ENCODE peak calls at places on chromosomes 4 and X, in four cellular contexts. V is tibial artery; G is thoracic aorta; J is naive thymus-derived CD4-positive, alpha-beta T cell. N is an unnamed sample. For H3K4me1, the result is how much of the 10 kb centered on the place peaks cover.

GRCh38 chrX:25810202-25810601 is 327.9 kb upstream of the MAGEB18 start:
- DNase-seq in V (no peak), G (no peak), J (no peak), N (peak)

GRCh38 chrX:134692990-134693389 is 34.7 kb upstream of the PLAC1 start:
- DNase-seq in V (no peak), G (no peak), J (no peak), N (no peak)

GRCh38 chrX:73556159-73556558 is 6.8 kb upstream of the CHIC1 start:
- DNase-seq in V (no peak), G (no peak), J (no peak), N (no peak)

GRCh38 chr4:169070895-169071218 is 60.8 kb upstream of the CBR4 start:
- DNase-seq in V (no peak), G (no peak), J (no peak), N (no peak)

GRCh38 chr4:8238515-8239053 is 31.0 kb upstream of the HTRA3 start:
- DNase-seq in V (no peak), G (no peak), J (no peak), N (peak)

GRCh38 chr4:115687356-115687755 is 573.9 kb upstream of the NDST4 start:
- DNase-seq in V (no peak), G (no peak), J (no peak), N (no peak)

GRCh38 chr4:91322961-91323360 is 980.8 kb upstream of the GRID2 start:
- DNase-seq in V (no peak), G (no peak), J (no peak), N (no peak)

GRCh38 chr4:55865228-55865806 is 11.9 kb downstream of the EXOC1 start:
- DNase-seq in V (no peak), G (no peak), J (no peak), N (no peak)

GRCh38 chr4:48944659-48945290 is 38.2 kb upstream of the OCIAD2 start:
- DNase-seq in V (no peak), G (no peak), J (peak), N (no peak)

GRCh38 chr4:25031077-25031606 is 396 bp upstream of the LGI2 start:
- DNase-seq in V (peak), G (no peak), J (no peak), N (peak)

GRCh38 chr4:180500146-180500545 is 1743.1 kb upstream of the TENM3 start:
- DNase-seq in V (no peak), G (no peak), J (no peak), N (no peak)

GRCh38 chr4:73573794-73574528 is 46.3 kb downstream of the RASSF6 start:
- DNase-seq in V (no peak), G (no peak), J (peak), N (peak)

GRCh38 chr4:169397762-169398161 is 127.0 kb upstream of the SH3RF1 start:
- DNase-seq in V (no peak), G (no peak), J (no peak), N (peak)

GRCh38 chrX:46185923-46186810 is 359.1 kb downstream of the ZNF674 start:
- DNase-seq in V (no peak), G (no peak), J (no peak), N (no peak)

GRCh38 chr4:15186149-15186548 is 183.9 kb downstream of the CPEB2 start:
- DNase-seq in V (no peak), G (no peak), J (no peak), N (peak)

GRCh38 chrX:17521871-17522693 is 147.1 kb downstream of the NHS start:
- DNase-seq in V (no peak), G (no peak), J (no peak), N (peak)

GRCh38 chr4:10417720-10418119 is 39.5 kb downstream of the ZNF518B start:
- DNase-seq in V (no peak), G (no peak), J (no peak), N (no peak)

GRCh38 chr4:88021824-88022223 is 14.4 kb downstream of the PKD2 start:
- DNase-seq in V (no peak), G (no peak), J (no peak), N (no peak)

GRCh38 chr4:1638873-1639272 is 45.2 kb downstream of the FAM53A start:
- DNase-seq in V (no peak), G (no peak), J (no peak), N (no peak)

GRCh38 chr4:1638272-1638598 is 45.9 kb downstream of the FAM53A start:
- DNase-seq in V (no peak), G (no peak), J (no peak), N (no peak)

GRCh38 chr4:1639299-1639868 is 44.7 kb downstream of the FAM53A start:
- DNase-seq in V (no peak), G (no peak), J (no peak), N (no peak)

GRCh38 chr4:1641671-1642070 is 42.4 kb downstream of the FAM53A start:
- DNase-seq in V (no peak), G (no peak), J (no peak), N (no peak)

GRCh38 chr4:1640110-1640509 is 44.0 kb downstream of the FAM53A start:
- DNase-seq in V (no peak), G (no peak), J (no peak), N (no peak)
- H3K4me3 ChIP-seq in V (no peak), G (no peak), J (no peak), N (no peak)

GRCh38 chr4:142402925-142403324 is 443.2 kb downstream of the INPP4B start:
- DNase-seq in V (no peak), G (no peak), J (no peak), N (peak)

GRCh38 chr4:142405021-142405991 is 440.8 kb downstream of the INPP4B start:
- DNase-seq in V (peak), G (peak), J (peak), N (peak)

GRCh38 chr4:142406051-142406549 is 440.0 kb downstream of the INPP4B start:
- DNase-seq in V (no peak), G (no peak), J (no peak), N (peak)

GRCh38 chr4:142402156-142402555 is 443.9 kb downstream of the INPP4B start:
- DNase-seq in V (no peak), G (no peak), J (no peak), N (peak)

GRCh38 chr4:142404191-142404611 is 441.9 kb downstream of the INPP4B start:
- DNase-seq in V (no peak), G (peak), J (no peak), N (no peak)
- H3K4me1 ChIP-seq in V (under half), G (under half), J (under half), N (under half)

GRCh38 chrX:152445926-152446325 is 5.2 kb downstream of the GABRA3 start:
- DNase-seq in V (no peak), G (no peak), J (no peak), N (no peak)

GRCh38 chrX:152444338-152444737 is 6.8 kb downstream of the GABRA3 start:
- DNase-seq in V (no peak), G (no peak), J (no peak), N (no peak)

GRCh38 chrX:152451731-152451980 is 541 bp upstream of the GABRA3 start:
- DNase-seq in V (no peak), G (no peak), J (no peak), N (no peak)

GRCh38 chrX:152450076-152450475 is 1.0 kb downstream of the GABRA3 start:
- DNase-seq in V (no peak), G (no peak), J (no peak), N (no peak)
- H3K4me3 ChIP-seq in V (no peak), G (no peak), J (no peak), N (no peak)

GRCh38 chr4:37816719-37817118 is 9.8 kb upstream of the PGM2 start:
- DNase-seq in V (no peak), G (no peak), J (no peak), N (no peak)
- H3K4me1 ChIP-seq in V (under half), G (under half), J (under half), N (under half)

DNA sequence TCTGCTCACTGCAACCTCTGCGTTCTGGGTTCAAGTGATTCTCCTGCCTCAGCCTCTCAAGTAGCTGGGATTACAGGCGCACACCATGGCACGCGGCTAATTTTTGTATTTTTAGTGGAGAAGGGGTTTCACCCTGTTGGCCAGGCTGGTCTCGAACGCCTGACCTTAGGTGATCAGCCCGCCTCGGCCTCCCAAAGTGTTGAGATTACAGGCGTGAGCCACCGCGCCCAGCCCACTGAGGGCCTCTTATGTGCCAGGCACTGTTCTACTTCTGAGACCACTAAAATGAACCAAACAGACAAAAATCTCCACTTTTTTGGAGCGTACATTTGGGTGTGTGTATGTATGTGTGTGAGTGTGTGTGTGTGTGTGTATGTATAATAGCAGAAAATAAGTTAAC is 117.2 kb upstream of the H2AZ1 start:
- DNase-seq in V (no peak), G (no peak), J (no peak), N (no peak)
- H3K4me3 ChIP-seq in V (no peak), G (no peak), J (no peak), N (no peak)

DNA sequence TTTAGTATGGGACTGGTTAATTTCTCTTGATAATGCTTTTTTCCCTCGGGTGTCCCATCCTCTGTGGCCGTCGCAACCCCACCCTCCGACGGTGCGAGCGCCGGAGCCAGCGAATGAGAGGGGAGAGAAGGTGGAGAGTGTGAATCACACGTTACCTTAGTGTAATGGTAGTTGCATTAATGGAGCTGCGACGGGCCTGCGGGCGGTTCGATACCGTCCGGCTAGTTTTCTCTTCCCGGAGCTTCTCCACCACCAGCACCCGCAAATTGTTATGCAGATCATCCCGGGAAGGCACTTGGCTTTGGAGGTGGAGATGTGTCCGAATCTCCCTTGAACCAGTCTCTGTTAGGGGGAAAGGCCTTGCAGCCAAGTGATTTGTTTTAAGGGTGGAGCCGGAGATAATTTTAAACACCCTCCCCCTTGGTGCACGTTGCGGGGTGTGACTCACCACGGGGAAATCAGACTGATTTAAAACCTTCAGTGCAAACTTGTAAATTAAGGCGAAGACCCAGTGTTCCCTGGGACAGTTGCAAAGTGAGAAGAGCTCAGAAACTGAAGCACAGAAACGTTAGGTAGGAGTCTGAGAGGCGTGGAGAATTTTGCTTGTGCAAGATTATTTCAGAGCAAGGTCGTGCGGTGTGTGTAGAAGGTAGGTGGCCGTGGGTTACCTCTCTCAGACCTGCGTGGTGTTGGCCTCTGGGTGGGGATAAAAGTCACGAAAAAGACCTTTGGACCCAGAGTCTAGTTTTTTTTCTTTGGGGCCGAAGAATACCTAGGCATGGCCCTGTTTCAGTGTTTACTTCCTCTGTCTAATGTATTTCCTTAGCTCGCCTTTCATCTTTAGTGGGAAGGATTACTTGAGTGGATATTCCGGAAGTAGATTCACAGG is 1.3 kb downstream of the AFF1 start:
- DNase-seq in V (peak), G (no peak), J (peak), N (peak)
- H3K4me1 ChIP-seq in V (under half), G (half or more), J (under half), N (under half)

GRCh38 chr4:143701365-143701764 is 890 bp upstream of the FREM3 start:
- DNase-seq in V (no peak), G (no peak), J (no peak), N (no peak)

GRCh38 chr4:143699331-143700059 is 980 bp downstream of the FREM3 start:
- DNase-seq in V (no peak), G (no peak), J (no peak), N (no peak)

GRCh38 chr4:143700060-143700419 is 435 bp downstream of the FREM3 start:
- DNase-seq in V (no peak), G (no peak), J (no peak), N (peak)

GRCh38 chr4:143700420-143701352 is at the start of gene FREM3:
- DNase-seq in V (no peak), G (no peak), J (no peak), N (peak)
- H3K4me3 ChIP-seq in V (peak), G (peak), J (no peak), N (peak)

DNA sequence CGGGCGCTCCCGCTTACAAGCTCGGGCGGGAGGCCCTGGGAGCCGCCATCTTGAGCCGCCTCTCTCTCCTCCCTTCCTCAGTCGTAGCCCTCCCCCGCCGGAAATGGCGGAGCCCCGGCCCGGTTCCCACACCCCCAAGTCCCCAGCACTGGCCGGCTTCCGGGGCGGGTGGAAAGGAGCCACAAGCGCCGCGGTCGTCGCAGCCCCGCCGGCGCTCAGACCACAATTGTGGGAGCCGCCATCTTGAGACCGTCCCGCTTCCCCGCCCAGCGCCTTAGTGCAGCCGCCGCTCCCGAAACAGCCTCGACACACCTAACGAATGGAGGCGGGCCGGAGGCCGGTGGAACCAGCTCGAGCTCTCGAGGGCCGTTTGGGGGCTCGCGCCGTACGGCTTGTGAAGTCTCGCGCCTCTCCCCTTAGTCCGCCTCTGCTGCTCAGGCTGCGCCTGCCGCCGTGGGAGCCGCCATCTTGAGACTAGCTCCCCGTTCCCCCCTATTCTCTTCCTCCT is 440 bp downstream of the HCFC1 start:
- DNase-seq in V (peak), G (peak), J (peak), N (peak)
- H3K4me1 ChIP-seq in V (under half), G (under half), J (under half), N (under half)

DNA sequence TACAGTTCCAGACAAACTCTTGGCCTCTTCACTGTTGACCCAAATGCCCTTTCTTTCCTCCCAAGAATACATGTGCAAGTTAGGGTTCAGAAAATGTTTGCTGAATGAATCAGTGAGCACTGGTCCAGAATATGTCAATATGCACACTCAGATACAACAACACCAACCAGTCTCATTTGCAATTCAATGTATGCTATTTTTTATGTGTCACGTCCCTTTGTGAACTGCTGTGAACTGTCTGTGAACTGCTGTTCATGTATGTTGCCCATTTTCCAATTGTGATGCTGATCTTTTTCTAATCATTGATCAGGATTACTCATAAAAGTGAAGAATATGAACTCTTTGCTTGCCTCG is 17.8 kb downstream of the GAB3 start:
- DNase-seq in V (no peak), G (no peak), J (no peak), N (no peak)
- H3K4me3 ChIP-seq in V (no peak), G (no peak), J (no peak), N (no peak)

N was measured in cardiac muscle cell.